ENCODE peak calls at places on chromosomes 3 and 15, in four cellular contexts. F is fibroblast of the aortic adventitia, B is dorsolateral prefrontal cortex, O is cardiac muscle cell. K is an unnamed sample.

GRCh38 chr3:61452536-61452991 is 108.8 kb upstream of the PTPRG start:
- DNase-seq in F (peak; percentile 6), B (no peak), O (no peak), K (peak; percentile 59)

GRCh38 chr3:36868614-36869436 is 76.0 kb downstream of the TRANK1 start:
- DNase-seq in F (peak; percentile 78), B (no peak), O (peak; percentile 72), K (peak; percentile 63)

GRCh38 chr3:80152692-80153091 is 384.9 kb upstream of the ROBO1 start:
- DNase-seq in F (no peak), B (no peak), O (no peak), K (no peak)

GRCh38 chr3:79872483-79872882 is 104.7 kb upstream of the ROBO1 start:
- DNase-seq in F (peak; percentile 60), B (no peak), O (no peak), K (no peak)

GRCh38 chr3:81496407-81497104 is 264.9 kb downstream of the GBE1 start:
- DNase-seq in F (no peak), B (no peak), O (peak; percentile 25), K (no peak)

GRCh38 chr3:146087121-146087520 is 73.9 kb downstream of the PLOD2 start:
- DNase-seq in F (no peak), B (no peak), O (no peak), K (no peak)

GRCh38 chr3:189142527-189142926 is 29.2 kb upstream of the TPRG1 start:
- DNase-seq in F (no peak), B (no peak), O (no peak), K (no peak)

GRCh38 chr3:187880438-187880837 is 135.2 kb upstream of the BCL6 start:
- DNase-seq in F (peak; percentile 41), B (no peak), O (no peak), K (no peak)

GRCh38 chr3:167151671-167152070 is 228.4 kb downstream of the ZBBX start:
- DNase-seq in F (no peak), B (no peak), O (no peak), K (no peak)

GRCh38 chr15:57640935-57641682 is 49.4 kb downstream of the MYZAP start:
- DNase-seq in F (peak; percentile 32), B (no peak), O (peak; percentile 32), K (peak; percentile 43)

GRCh38 chr3:24496529-24497482 is 2.2 kb upstream of the THRB start:
- DNase-seq in F (peak; percentile 78), B (peak; percentile 60), O (peak; percentile 56), K (peak; percentile 85)

GRCh38 chr3:143536817-143537535 is 311.3 kb downstream of the SLC9A9 start:
- DNase-seq in F (peak; percentile 94), B (no peak), O (no peak), K (peak; percentile 85)

GRCh38 chr15:25783607-25784131 is 79.5 kb downstream of the ATP10A start:
- DNase-seq in F (peak; percentile 37), B (no peak), O (peak; percentile 15), K (peak; percentile 70)

GRCh38 chr3:158713094-158713499 is 19.2 kb downstream of the RARRES1 start:
- DNase-seq in F (peak; percentile 60), B (no peak), O (peak; percentile 19), K (no peak)

GRCh38 chr15:71496336-71496955 is 313.9 kb upstream of the NR2E3 start:
- DNase-seq in F (peak; percentile 72), B (no peak), O (no peak), K (no peak)

GRCh38 chr3:12444582-12445468 is 39.5 kb upstream of the TSEN2 start:
- DNase-seq in F (no peak), B (no peak), O (peak; percentile 69), K (no peak)

GRCh38 chr15:101446527-101447167 is 42.9 kb downstream of the PCSK6 start:
- DNase-seq in F (no peak), B (no peak), O (no peak), K (no peak)

GRCh38 chr15:75446146-75446545 is 5.3 kb downstream of the SIN3A start:
- DNase-seq in F (no peak), B (no peak), O (no peak), K (no peak)

GRCh38 chr3:18751514-18751913 is 326.4 kb upstream of the SATB1 start:
- DNase-seq in F (no peak), B (no peak), O (no peak), K (no peak)

GRCh38 chr3:61181874-61182273 is 69.4 kb downstream of the FHIT start:
- DNase-seq in F (peak; percentile 1), B (no peak), O (no peak), K (peak; percentile 1)

GRCh38 chr3:117019082-117019713 is 309.6 kb downstream of the TUSC7 start:
- DNase-seq in F (peak; percentile 79), B (peak; percentile 70), O (peak; percentile 75), K (peak; percentile 59)

GRCh38 chr3:58633157-58633865 is 33.3 kb downstream of the FAM3D start:
- DNase-seq in F (no peak), B (no peak), O (peak; percentile 40), K (no peak)

GRCh38 chr15:63918317-63918672 is 84.5 kb upstream of the HERC1 start:
- DNase-seq in F (no peak), B (no peak), O (no peak), K (no peak)

GRCh38 chr3:177431525-177432255 is 234.4 kb upstream of the TBL1XR1 start:
- DNase-seq in F (peak; percentile 61), B (no peak), O (peak; percentile 42), K (no peak)

GRCh38 chr15:42605281-42605744 is 29.9 kb downstream of the STARD9 start:
- DNase-seq in F (peak; percentile 53), B (no peak), O (peak; percentile 38), K (peak; percentile 65)

GRCh38 chr3:14798231-14798630 is 20.5 kb upstream of the FGD5 start:
- DNase-seq in F (no peak), B (peak; percentile 6), O (no peak), K (no peak)

GRCh38 chr15:63057454-63058335 is 15.1 kb downstream of the TPM1 start:
- DNase-seq in F (no peak), B (no peak), O (no peak), K (no peak)

GRCh38 chr3:14391033-14391432 is 11.4 kb upstream of the SLC6A6 start:
- DNase-seq in F (peak; percentile 83), B (no peak), O (no peak), K (peak; percentile 90)

GRCh38 chr3:157329541-157329940 is 107.1 kb upstream of the PTX3 start:
- DNase-seq in F (peak; percentile 47), B (no peak), O (no peak), K (peak; percentile 58)

DNA sequence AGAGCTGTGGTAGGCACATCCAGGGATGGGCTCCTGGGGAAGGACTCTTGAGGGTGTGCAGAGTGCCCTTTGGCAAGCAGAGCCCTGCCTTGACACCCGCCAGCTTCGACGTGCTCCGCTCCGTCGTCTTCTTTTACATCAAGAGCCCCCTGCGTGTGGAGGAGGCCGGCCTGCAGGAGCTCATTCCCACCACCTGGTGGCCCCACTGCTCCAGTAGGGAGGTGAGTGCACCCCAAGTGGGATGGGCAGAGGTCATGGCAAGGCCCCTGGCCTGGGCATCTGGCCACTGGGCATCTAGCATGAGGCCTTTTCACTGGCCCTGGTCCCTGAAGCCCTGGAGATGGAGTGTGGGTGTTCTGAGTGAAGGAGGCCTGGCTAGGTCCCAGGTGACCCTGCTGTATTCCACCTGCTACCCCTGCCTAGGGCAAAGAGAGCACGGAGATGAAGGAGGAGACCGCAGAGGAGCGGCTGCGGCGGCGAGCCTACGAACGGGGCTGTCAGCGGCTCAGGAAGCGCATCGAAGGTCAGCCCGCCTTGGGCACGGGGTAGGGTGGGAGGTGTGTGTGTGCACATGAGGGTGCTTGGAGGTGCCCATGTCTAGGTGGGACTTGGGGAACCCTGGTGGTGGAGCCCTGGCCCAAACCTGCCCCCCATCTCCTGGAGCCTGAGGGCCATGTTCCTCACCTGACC is 12.2 kb downstream of the RNF123 start:
- DNase-seq in F (no peak), B (no peak), O (peak; percentile 39), K (no peak)
- TF ChIP-seq CTCF in F (peak; percentile 49), B (no peak), O (peak; percentile 49), K (peak; percentile 47)

GRCh38 chr3:124938896-124939295 is 4.3 kb upstream of the MUC13 start:
- DNase-seq in F (no peak), B (no peak), O (no peak), K (no peak)
- H3K4me3 ChIP-seq in F (no peak overlapping the region), B (no peak overlapping the region), O (no peak overlapping the region), K (no peak overlapping the region)

DNA sequence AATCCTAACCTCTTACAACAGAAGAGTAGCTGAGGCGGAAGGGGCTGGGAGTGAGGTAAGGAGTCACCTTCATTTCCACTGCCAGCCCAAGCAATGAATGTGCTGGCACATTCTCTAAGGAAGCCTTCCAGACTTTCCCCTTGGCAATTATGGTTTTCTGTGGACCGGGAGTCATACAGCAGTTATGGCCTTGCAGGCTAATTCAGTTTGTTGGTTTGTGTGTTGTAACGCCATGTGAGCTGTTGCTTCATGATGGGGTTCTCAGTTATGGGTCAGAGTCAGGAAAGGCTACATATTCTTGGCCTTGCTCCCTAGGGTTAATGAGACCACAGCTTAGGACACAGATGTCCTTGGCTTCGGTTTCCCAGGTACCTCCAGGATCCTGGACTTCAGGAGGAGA is 137.0 kb downstream of the ADAMTS17 start:
- DNase-seq in F (no peak), B (no peak), O (no peak), K (no peak)
- TF ChIP-seq CTCF in F (no peak), B (no peak), O (no peak), K (no peak)

GRCh38 chr3:48151807-48152427 is 36.3 kb downstream of the CDC25A start:
- DNase-seq in F (no peak), B (no peak), O (no peak), K (no peak)

GRCh38 chr3:48157950-48158376 is 30.3 kb downstream of the CDC25A start:
- DNase-seq in F (peak; percentile 78), B (peak; percentile 50), O (peak; percentile 78), K (peak; percentile 66)

GRCh38 chr3:48155122-48155521 is 33.1 kb downstream of the CDC25A start:
- DNase-seq in F (peak; percentile 83), B (no peak), O (no peak), K (peak; percentile 45)

DNA sequence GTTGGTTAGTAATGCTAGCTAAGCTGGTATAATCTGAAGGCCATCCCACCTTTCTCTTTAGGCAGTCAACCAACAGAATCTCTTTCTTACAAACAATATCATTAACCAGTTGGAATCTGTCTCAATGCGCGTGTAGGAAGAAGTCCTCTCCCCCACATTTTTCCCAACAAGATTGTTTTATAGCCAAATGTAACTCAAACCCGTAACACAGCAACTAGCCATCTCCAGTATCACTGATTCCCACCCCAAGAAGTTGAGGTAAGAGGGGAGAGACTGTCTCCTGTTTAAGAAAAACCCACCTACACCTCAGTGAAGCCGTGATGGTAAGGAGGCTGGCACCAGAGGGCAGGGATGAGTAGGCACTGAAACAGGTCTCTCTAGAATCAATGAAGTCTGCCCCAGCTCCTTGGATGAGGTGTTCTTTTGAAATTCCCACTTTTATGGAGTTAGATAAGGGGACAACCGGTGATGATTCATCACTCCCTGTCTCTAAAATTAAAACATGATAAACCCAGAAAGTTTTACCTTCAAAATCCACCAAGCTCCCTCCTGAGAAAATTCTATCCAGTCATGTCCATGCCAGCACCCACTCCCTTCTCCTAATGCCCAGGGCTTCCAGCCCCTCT is 30.9 kb downstream of the CDC25A start:
- DNase-seq in F (peak; percentile 49), B (no peak), O (no peak), K (no peak)
- H3K4me3 ChIP-seq in F (no peak overlapping the region), B (no peak overlapping the region), O (no peak overlapping the region), K (no peak overlapping the region)

K was measured in AG10803.